ENCODE peak calls at places on chromosome 4, in six cellular contexts. One of them, this sample, is unnamed.
A peak's percentile ranks its signal among the peaks of the same experiment; 100 is the strongest.

GRCh38 chr4:94339779-94340178 is 2.9 kb downstream of the HPGDS start:
- DNase-seq in GM12878: no peak
- DNase-seq in K562: no peak
- DNase-seq in HepG2: no peak
- DNase-seq in HCT116: no peak
- DNase-seq in H1: no peak
- DNase-seq in this sample: no peak

GRCh38 chr4:130074096-130074495 is 978.1 kb downstream of the C4orf33 start:
- DNase-seq in HepG2: no peak
- DNase-seq in K562: no peak
- DNase-seq in GM12878: no peak
- DNase-seq in H1: no peak
- DNase-seq in HCT116: no peak
- DNase-seq in this sample: no peak

GRCh38 chr4:5211274-5211852 is 160.1 kb downstream of the STK32B start:
- DNase-seq in HepG2: no peak
- DNase-seq in H1: no peak
- DNase-seq in HCT116: no peak
- DNase-seq in GM12878: no peak
- DNase-seq in K562: no peak
- DNase-seq in this sample: no peak

GRCh38 chr4:84578540-84579409 is 4.2 kb upstream of the CDS1 start:
- DNase-seq in HCT116: peak; percentile 51
- DNase-seq in K562: peak; percentile 13
- DNase-seq in HepG2: peak; percentile 39
- DNase-seq in H1: no peak
- DNase-seq in GM12878: no peak
- DNase-seq in this sample: no peak

GRCh38 chr4:113634081-113634969 is 127.2 kb downstream of the CAMK2D start:
- DNase-seq in HCT116: no peak
- DNase-seq in H1: no peak
- DNase-seq in GM12878: no peak
- DNase-seq in HepG2: no peak
- DNase-seq in K562: no peak
- DNase-seq in this sample: no peak

GRCh38 chr4:103753868-103754653 is 34.3 kb upstream of the TACR3 start:
- DNase-seq in HepG2: peak; percentile 8
- DNase-seq in HCT116: peak; percentile 6
- DNase-seq in GM12878: no peak
- DNase-seq in H1: no peak
- DNase-seq in K562: no peak
- DNase-seq in this sample: no peak

GRCh38 chr4:165201806-165202205 is 5.6 kb upstream of the KLHL2 start:
- DNase-seq in K562: no peak
- DNase-seq in HCT116: no peak
- DNase-seq in HepG2: no peak
- DNase-seq in GM12878: no peak
- DNase-seq in H1: no peak
- DNase-seq in this sample: no peak

GRCh38 chr4:30959781-30960485 is 239.8 kb downstream of the PCDH7 start:
- DNase-seq in H1: no peak
- DNase-seq in GM12878: no peak
- DNase-seq in HCT116: no peak
- DNase-seq in K562: no peak
- DNase-seq in HepG2: no peak
- DNase-seq in this sample: no peak

GRCh38 chr4:81648576-81649272 is 177.0 kb upstream of the RASGEF1B start:
- DNase-seq in H1: no peak
- DNase-seq in HepG2: no peak
- DNase-seq in K562: no peak
- DNase-seq in GM12878: peak; percentile 23
- DNase-seq in HCT116: no peak
- DNase-seq in this sample: no peak

GRCh38 chr4:118879409-118879808 is 9.2 kb upstream of the SYNPO2 start:
- DNase-seq in K562: no peak
- DNase-seq in HCT116: no peak
- DNase-seq in HepG2: peak; percentile 13
- DNase-seq in H1: no peak
- DNase-seq in GM12878: no peak
- DNase-seq in this sample: no peak

GRCh38 chr4:28772066-28772465 is 1911.4 kb downstream of the STIM2 start:
- DNase-seq in K562: no peak
- DNase-seq in HepG2: no peak
- DNase-seq in H1: no peak
- DNase-seq in HCT116: no peak
- DNase-seq in GM12878: no peak
- DNase-seq in this sample: no peak

GRCh38 chr4:118286685-118287084 is 66.1 kb downstream of the PRSS12 start:
- DNase-seq in H1: no peak
- DNase-seq in HepG2: no peak
- DNase-seq in K562: no peak
- DNase-seq in GM12878: no peak
- DNase-seq in HCT116: no peak
- DNase-seq in this sample: no peak

GRCh38 chr4:152735302-152735917 is 44.1 kb downstream of the TIGD4 start:
- DNase-seq in HCT116: peak; percentile 12
- DNase-seq in GM12878: peak; percentile 32
- DNase-seq in H1: no peak
- DNase-seq in K562: peak; percentile 11
- DNase-seq in HepG2: no peak
- DNase-seq in this sample: no peak

GRCh38 chr4:17347445-17347844 is 164.4 kb downstream of the QDPR start:
- DNase-seq in GM12878: no peak
- DNase-seq in HCT116: peak; percentile 16
- DNase-seq in HepG2: peak; percentile 39
- DNase-seq in H1: no peak
- DNase-seq in K562: peak; percentile 15
- DNase-seq in this sample: peak; percentile 23

GRCh38 chr4:151537726-151538125 is 128.8 kb downstream of the FHIP1A start:
- DNase-seq in K562: no peak
- DNase-seq in HepG2: no peak
- DNase-seq in HCT116: no peak
- DNase-seq in H1: no peak
- DNase-seq in GM12878: no peak
- DNase-seq in this sample: no peak

GRCh38 chr4:57020467-57021101 is 41.9 kb downstream of the POLR2B start:
- DNase-seq in H1: no peak
- DNase-seq in HepG2: no peak
- DNase-seq in HCT116: no peak
- DNase-seq in K562: no peak
- DNase-seq in GM12878: no peak
- DNase-seq in this sample: no peak

DNA sequence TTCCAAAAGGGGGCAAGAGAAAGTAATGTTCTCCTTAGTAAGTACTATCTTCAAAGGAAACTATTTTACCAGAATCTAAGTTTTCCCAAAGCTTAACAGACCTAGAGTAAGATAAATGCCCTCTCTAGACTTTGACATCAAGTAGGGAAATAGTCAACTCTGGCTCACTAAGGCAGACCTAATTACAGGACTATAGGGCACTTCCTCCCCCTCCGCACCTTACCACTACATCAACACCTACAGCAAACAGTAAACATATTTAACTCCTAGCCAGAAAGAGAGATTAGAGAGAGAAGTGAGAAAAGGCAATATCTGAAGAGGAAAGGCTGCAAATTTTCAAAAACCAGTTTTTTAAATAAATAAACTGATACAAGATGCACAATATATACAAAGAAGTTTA is 60.4 kb downstream of the CNOT6L start:
- DNase-seq in GM12878: no peak
- DNase-seq in K562: no peak
- DNase-seq in H1: no peak
- DNase-seq in HCT116: no peak
- DNase-seq in HepG2: no peak
- DNase-seq in this sample: no peak
- TF ChIP-seq ZNF274 in GM12878: no peak
- TF ChIP-seq ZNF274 in K562: no peak
- TF ChIP-seq ZNF274 in H1: no peak
- TF ChIP-seq ZNF274 in HCT116: no peak
- TF ChIP-seq ZNF274 in HepG2: no peak
- TF ChIP-seq ZNF274 in this sample: no peak

DNA sequence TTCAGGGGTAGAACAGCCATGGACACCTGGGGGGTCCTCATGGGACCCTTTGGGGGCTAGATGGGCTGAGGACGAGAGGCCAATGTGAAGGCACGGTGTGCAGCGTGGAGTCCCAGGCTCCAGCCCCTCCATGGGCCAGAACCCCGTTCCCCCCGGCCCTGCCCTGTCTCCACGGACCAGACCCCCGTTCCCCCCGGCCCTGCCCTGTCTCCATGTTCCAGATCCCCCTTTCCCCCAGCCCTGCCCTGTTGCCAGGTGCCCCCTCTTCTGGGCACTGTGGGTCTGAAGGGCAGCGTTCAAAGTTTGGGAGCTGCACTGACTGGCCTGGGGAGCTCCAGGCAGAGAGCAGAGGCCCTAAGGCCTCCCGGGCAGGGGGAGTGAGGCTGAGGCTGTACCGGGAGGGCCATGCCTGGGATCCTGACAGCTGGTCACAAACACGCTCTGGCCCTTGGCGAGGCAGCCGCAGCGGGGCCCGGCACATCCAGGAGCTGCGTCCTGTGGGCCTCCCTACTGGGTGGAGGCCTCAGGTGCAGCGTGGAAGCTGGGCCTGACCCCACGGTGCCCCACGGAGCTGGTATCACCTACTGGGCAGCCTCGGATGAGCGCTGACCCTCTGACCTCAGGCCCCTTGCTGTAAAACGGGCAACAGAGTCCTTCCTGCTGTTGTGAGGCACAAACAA is 8.9 kb downstream of the DGKQ start:
- DNase-seq in K562: no peak
- DNase-seq in H1: no peak
- DNase-seq in HepG2: no peak
- DNase-seq in HCT116: no peak
- DNase-seq in GM12878: no peak
- DNase-seq in this sample: no peak
- TF ChIP-seq ZNF274 in K562: no peak
- TF ChIP-seq ZNF274 in H1: no peak
- TF ChIP-seq ZNF274 in HepG2: no peak
- TF ChIP-seq ZNF274 in HCT116: no peak
- TF ChIP-seq ZNF274 in GM12878: no peak
- TF ChIP-seq ZNF274 in this sample: no peak

GRCh38 chr4:137952116-137952515 is 290.0 kb downstream of the SLC7A11 start:
- DNase-seq in HCT116: no peak
- DNase-seq in GM12878: no peak
- DNase-seq in K562: no peak
- DNase-seq in H1: no peak
- DNase-seq in HepG2: no peak
- DNase-seq in this sample: no peak

GRCh38 chr4:137955615-137956014 is 286.5 kb downstream of the SLC7A11 start:
- DNase-seq in HCT116: no peak
- DNase-seq in H1: no peak
- DNase-seq in HepG2: no peak
- DNase-seq in GM12878: no peak
- DNase-seq in K562: no peak
- DNase-seq in this sample: no peak

GRCh38 chr4:137950286-137950685 is 291.9 kb downstream of the SLC7A11 start:
- DNase-seq in H1: no peak
- DNase-seq in K562: no peak
- DNase-seq in HCT116: no peak
- DNase-seq in GM12878: no peak
- DNase-seq in HepG2: no peak
- DNase-seq in this sample: no peak

GRCh38 chr4:137946423-137946822 is 295.7 kb downstream of the SLC7A11 start:
- DNase-seq in HCT116: no peak
- DNase-seq in GM12878: no peak
- DNase-seq in HepG2: no peak
- DNase-seq in K562: no peak
- DNase-seq in H1: no peak
- DNase-seq in this sample: no peak

GRCh38 chr4:137949746-137950145 is 292.4 kb downstream of the SLC7A11 start:
- DNase-seq in HCT116: no peak
- DNase-seq in K562: no peak
- DNase-seq in GM12878: no peak
- DNase-seq in HepG2: no peak
- DNase-seq in H1: no peak
- DNase-seq in this sample: no peak
- TF ChIP-seq ZNF274 in HCT116: no peak
- TF ChIP-seq ZNF274 in K562: no peak
- TF ChIP-seq ZNF274 in GM12878: no peak
- TF ChIP-seq ZNF274 in HepG2: no peak
- TF ChIP-seq ZNF274 in H1: no peak
- TF ChIP-seq ZNF274 in this sample: no peak

GRCh38 chr4:159278399-159278798 is 175.5 kb downstream of the RAPGEF2 start:
- DNase-seq in HCT116: no peak
- DNase-seq in K562: no peak
- DNase-seq in H1: no peak
- DNase-seq in HepG2: no peak
- DNase-seq in GM12878: no peak
- DNase-seq in this sample: no peak
- TF ChIP-seq ZNF274 in HCT116: no peak
- TF ChIP-seq ZNF274 in K562: no peak
- TF ChIP-seq ZNF274 in H1: no peak
- TF ChIP-seq ZNF274 in HepG2: no peak
- TF ChIP-seq ZNF274 in GM12878: no peak
- TF ChIP-seq ZNF274 in this sample: no peak

DNA sequence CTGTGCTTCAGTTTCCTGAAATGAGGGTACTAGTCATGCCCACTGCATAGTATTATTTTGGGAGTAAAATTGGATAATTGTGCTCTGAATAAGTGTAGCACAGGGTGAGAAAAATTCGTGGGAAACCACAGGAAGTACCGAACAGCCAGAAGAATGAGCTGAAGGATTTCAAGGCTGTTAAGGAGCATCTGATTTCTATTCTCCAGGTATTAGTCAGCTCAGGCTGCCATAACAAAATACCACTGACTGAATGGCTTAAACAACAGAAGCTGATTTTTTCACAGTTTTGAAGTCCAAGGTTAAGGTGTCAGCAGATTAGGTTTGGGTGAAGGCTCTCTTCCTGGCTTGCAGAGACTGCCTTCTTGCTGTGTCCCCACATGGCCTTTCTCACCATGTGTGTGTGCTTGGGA is 41.9 kb downstream of the WWC2 start:
- DNase-seq in GM12878: no peak
- DNase-seq in HepG2: no peak
- DNase-seq in HCT116: no peak
- DNase-seq in H1: no peak
- DNase-seq in K562: no peak
- DNase-seq in this sample: no peak
- TF ChIP-seq ZNF274 in GM12878: no peak
- TF ChIP-seq ZNF274 in HepG2: no peak
- TF ChIP-seq ZNF274 in HCT116: no peak
- TF ChIP-seq ZNF274 in H1: no peak
- TF ChIP-seq ZNF274 in K562: no peak
- TF ChIP-seq ZNF274 in this sample: no peak

GRCh38 chr4:186680649-186681048 is 43.0 kb downstream of the FAT1 start:
- DNase-seq in K562: no peak
- DNase-seq in GM12878: no peak
- DNase-seq in HepG2: no peak
- DNase-seq in HCT116: no peak
- DNase-seq in H1: no peak
- DNase-seq in this sample: no peak

GRCh38 chr4:186676531-186677158 is 47.0 kb downstream of the FAT1 start:
- DNase-seq in K562: no peak
- DNase-seq in HepG2: no peak
- DNase-seq in HCT116: no peak
- DNase-seq in GM12878: no peak
- DNase-seq in H1: no peak
- DNase-seq in this sample: no peak
- TF ChIP-seq ZNF274 in K562: no peak
- TF ChIP-seq ZNF274 in HepG2: no peak
- TF ChIP-seq ZNF274 in HCT116: no peak
- TF ChIP-seq ZNF274 in GM12878: no peak
- TF ChIP-seq ZNF274 in H1: no peak
- TF ChIP-seq ZNF274 in this sample: no peak